ENCODE peak calls at places on chromosomes 7 and 10, in six cellular contexts. One of them, this sample, is unnamed.

GRCh38 chr7:73829921-73830617 is 727 bp upstream of the CLDN4 start:
- DNase-seq in glomerular endothelial cell: no peak
- DNase-seq in erythroblast: no peak
- DNase-seq in NCI-H510A treated with DMSO at 0.1 percent for 48 hours: peak
- DNase-seq in PC-3: peak
- DNase-seq in neuronal stem cell: no peak
- DNase-seq in this sample: no peak

GRCh38 chr7:47361746-47362215 is 220.1 kb downstream of the TNS3 start:
- DNase-seq in erythroblast: no peak
- DNase-seq in NCI-H510A treated with DMSO at 0.1 percent for 48 hours: no peak
- DNase-seq in glomerular endothelial cell: no peak
- DNase-seq in neuronal stem cell: no peak
- DNase-seq in PC-3: peak
- DNase-seq in this sample: no peak

GRCh38 chr7:53628775-53629174 is 593.3 kb downstream of the POM121L12 start:
- DNase-seq in erythroblast: no peak
- DNase-seq in PC-3: no peak
- DNase-seq in glomerular endothelial cell: no peak
- DNase-seq in neuronal stem cell: no peak
- DNase-seq in NCI-H510A treated with DMSO at 0.1 percent for 48 hours: no peak
- DNase-seq in this sample: no peak

GRCh38 chr7:96361116-96361857 is 39.4 kb upstream of the SLC25A13 start:
- DNase-seq in neuronal stem cell: no peak
- DNase-seq in NCI-H510A treated with DMSO at 0.1 percent for 48 hours: no peak
- DNase-seq in glomerular endothelial cell: no peak
- DNase-seq in PC-3: no peak
- DNase-seq in erythroblast: no peak
- DNase-seq in this sample: no peak

GRCh38 chr10:60186315-60187071 is 203.2 kb downstream of the ANK3 start:
- DNase-seq in glomerular endothelial cell: no peak
- DNase-seq in PC-3: peak
- DNase-seq in erythroblast: no peak
- DNase-seq in neuronal stem cell: no peak
- DNase-seq in NCI-H510A treated with DMSO at 0.1 percent for 48 hours: no peak
- DNase-seq in this sample: no peak

GRCh38 chr10:112826018-112826697 is 123.9 kb upstream of the TCF7L2 start:
- DNase-seq in neuronal stem cell: no peak
- DNase-seq in NCI-H510A treated with DMSO at 0.1 percent for 48 hours: no peak
- DNase-seq in erythroblast: no peak
- DNase-seq in PC-3: no peak
- DNase-seq in glomerular endothelial cell: no peak
- DNase-seq in this sample: no peak

GRCh38 chr7:2953588-2954407 is 89.9 kb downstream of the CARD11 start:
- DNase-seq in NCI-H510A treated with DMSO at 0.1 percent for 48 hours: no peak
- DNase-seq in erythroblast: no peak
- DNase-seq in glomerular endothelial cell: no peak
- DNase-seq in PC-3: no peak
- DNase-seq in neuronal stem cell: no peak
- DNase-seq in this sample: no peak

GRCh38 chr10:114767589-114768393 is 53.8 kb upstream of the FHIP2A start:
- DNase-seq in erythroblast: no peak
- DNase-seq in glomerular endothelial cell: no peak
- DNase-seq in PC-3: peak
- DNase-seq in neuronal stem cell: no peak
- DNase-seq in NCI-H510A treated with DMSO at 0.1 percent for 48 hours: peak
- DNase-seq in this sample: no peak

GRCh38 chr7:2157473-2158279 is 75.1 kb downstream of the MAD1L1 start:
- DNase-seq in PC-3: peak
- DNase-seq in glomerular endothelial cell: no peak
- DNase-seq in neuronal stem cell: no peak
- DNase-seq in erythroblast: no peak
- DNase-seq in NCI-H510A treated with DMSO at 0.1 percent for 48 hours: peak
- DNase-seq in this sample: no peak

GRCh38 chr10:77176224-77176623 is 461.4 kb downstream of the KCNMA1 start:
- DNase-seq in PC-3: no peak
- DNase-seq in glomerular endothelial cell: no peak
- DNase-seq in neuronal stem cell: no peak
- DNase-seq in NCI-H510A treated with DMSO at 0.1 percent for 48 hours: no peak
- DNase-seq in erythroblast: no peak
- DNase-seq in this sample: no peak

GRCh38 chr10:78746178-78746763 is 322.5 kb upstream of the ZMIZ1 start:
- DNase-seq in glomerular endothelial cell: no peak
- DNase-seq in neuronal stem cell: no peak
- DNase-seq in PC-3: no peak
- DNase-seq in erythroblast: no peak
- DNase-seq in NCI-H510A treated with DMSO at 0.1 percent for 48 hours: no peak
- DNase-seq in this sample: no peak

This sample was measured in CD4-positive, alpha-beta T cell.